ENCODE peak calls at places on chromosomes 2 and 18, in ten cellular contexts. Z is keratinocyte; L is SJSA1; Q is WERI-Rb-1; C is CD4-positive, CD25-positive, alpha-beta regulatory T cell; S is adipocyte; A is neural progenitor cell; F is IMR-90; N is kidney; J is pancreas. P is an unnamed sample. For H3K36me3, the result is how much of the 10 kb centered on the place peaks cover.

GRCh38 chr18:50695431-50696176 is 124.2 kb downstream of the MRO start:
- DNase-seq in Z (no peak), L (no peak), Q (peak), C (no peak), S (no peak), A (no peak), F (no peak), N (no peak), J (no peak), P (no peak)

GRCh38 chr2:5803547-5803946 is 111.4 kb downstream of the SOX11 start:
- DNase-seq in Z (no peak), L (no peak), Q (peak), C (no peak), S (peak), A (peak), F (peak), N (no peak), J (no peak), P (no peak)

GRCh38 chr18:37393221-37393828 is 172.3 kb downstream of the CELF4 start:
- DNase-seq in Z (no peak), L (no peak), Q (no peak), C (no peak), S (no peak), A (no peak), F (no peak), N (no peak), J (no peak), P (peak)

GRCh38 chr2:215137741-215138340 is 585 bp downstream of the ABCA12 start:
- DNase-seq in Z (peak), L (no peak), Q (no peak), C (no peak), S (peak), A (no peak), F (peak), N (no peak), J (no peak), P (no peak)

GRCh38 chr2:53475320-53475719 is 292.3 kb upstream of the CHAC2 start:
- DNase-seq in Z (peak), L (no peak), Q (no peak), C (no peak), S (peak), A (no peak), F (peak), N (no peak), J (no peak), P (no peak)

GRCh38 chr18:63994783-63995399 is 25.0 kb downstream of the SERPINB8 start:
- DNase-seq in Z (no peak), L (no peak), Q (peak), C (no peak), S (peak), A (peak), F (peak), N (no peak), J (peak), P (peak)

GRCh38 chr2:158034198-158034831 is 67.4 kb upstream of the UPP2 start:
- DNase-seq in Z (no peak), L (peak), Q (peak), C (no peak), S (peak), A (peak), F (peak), N (no peak), J (peak), P (peak)

GRCh38 chr2:218988164-218988563 is 3.2 kb upstream of the FEV start:
- DNase-seq in Z (no peak), L (no peak), Q (no peak), C (no peak), S (no peak), A (no peak), F (no peak), N (no peak), J (no peak), P (peak)

GRCh38 chr2:101125374-101125773 is 25.8 kb downstream of the TBC1D8 start:
- DNase-seq in Z (no peak), L (no peak), Q (no peak), C (no peak), S (peak), A (no peak), F (no peak), N (no peak), J (no peak), P (no peak)

GRCh38 chr2:241901018-241901380 is 31.5 kb downstream of the RTP5 start:
- DNase-seq in Z (no peak), L (peak), Q (no peak), C (no peak), S (no peak), A (no peak), F (no peak), N (peak), J (peak), P (peak)

GRCh38 chr2:221377061-221377460 is 195.0 kb downstream of the EPHA4 start:
- DNase-seq in Z (no peak), L (no peak), Q (no peak), C (no peak), S (peak), A (no peak), F (no peak), N (no peak), J (no peak), P (no peak)

GRCh38 chr2:39334529-39334928 is 90.8 kb upstream of the CDKL4 start:
- DNase-seq in Z (no peak), L (no peak), Q (no peak), C (no peak), S (no peak), A (no peak), F (no peak), N (no peak), J (no peak), P (no peak)

GRCh38 chr2:204249437-204249836 is 295.8 kb upstream of the PARD3B start:
- DNase-seq in Z (no peak), L (no peak), Q (no peak), C (no peak), S (no peak), A (no peak), F (no peak), N (no peak), J (no peak), P (no peak)

GRCh38 chr2:43050866-43051265 is 175.5 kb downstream of the ZFP36L2 start:
- DNase-seq in Z (no peak), L (no peak), Q (no peak), C (no peak), S (no peak), A (no peak), F (no peak), N (peak), J (no peak), P (no peak)

GRCh38 chr18:46623541-46623940 is 33.5 kb downstream of the LOXHD1 start:
- DNase-seq in Z (no peak), L (peak), Q (no peak), C (no peak), S (no peak), A (no peak), F (no peak), N (no peak), J (no peak), P (no peak)

GRCh38 chr18:72808688-72809087 is 59.1 kb downstream of the NETO1 start:
- DNase-seq in Z (no peak), L (no peak), Q (no peak), C (no peak), S (no peak), A (no peak), F (no peak), N (no peak), J (no peak), P (no peak)

GRCh38 chr2:144937066-144937465 is 417.1 kb upstream of the ZEB2 start:
- DNase-seq in Z (no peak), L (no peak), Q (no peak), C (no peak), S (no peak), A (no peak), F (no peak), N (no peak), J (no peak), P (no peak)

GRCh38 chr2:102043560-102043959 is 51.8 kb downstream of the IL1R2 start:
- DNase-seq in Z (no peak), L (no peak), Q (no peak), C (no peak), S (no peak), A (no peak), F (no peak), N (no peak), J (no peak), P (no peak)

GRCh38 chr18:54696616-54697293 is 105.7 kb downstream of the DYNAP start:
- DNase-seq in Z (no peak), L (no peak), Q (no peak), C (no peak), S (peak), A (no peak), F (no peak), N (no peak), J (no peak), P (no peak)

GRCh38 chr2:117684919-117685318 is 129.6 kb upstream of the DDX18 start:
- DNase-seq in Z (no peak), L (no peak), Q (no peak), C (no peak), S (no peak), A (no peak), F (no peak), N (no peak), J (no peak), P (no peak)

GRCh38 chr2:171098607-171099006 is 62.1 kb downstream of the TLK1 start:
- DNase-seq in Z (no peak), L (no peak), Q (no peak), C (no peak), S (no peak), A (no peak), F (no peak), N (no peak), J (no peak), P (no peak)
- H3K36me3 ChIP-seq in Z (under half), L (under half), Q (under half), C (under half), S (under half), A (under half), F (under half), N (under half), J (under half), P (under half)

DNA sequence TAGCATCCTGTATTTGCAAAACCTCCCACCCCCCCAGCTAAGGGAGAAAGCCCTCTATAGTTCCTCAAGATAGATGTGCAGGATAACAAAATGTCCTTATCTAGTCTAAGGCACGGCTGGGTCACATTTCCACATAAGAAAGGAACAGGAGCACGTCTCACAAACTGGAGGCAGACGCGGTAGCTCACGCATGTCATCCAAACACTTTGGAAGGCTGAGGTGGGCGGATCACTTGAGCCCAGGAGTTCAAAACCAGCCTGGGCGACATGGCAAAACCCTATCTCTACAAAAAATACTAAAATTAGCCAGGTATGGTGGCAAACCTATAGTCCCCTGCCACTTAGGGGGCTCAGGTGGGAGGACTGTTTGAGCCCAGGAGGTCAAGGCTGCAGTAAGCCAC is 9.3 kb downstream of the SF3B1 start:
- DNase-seq in Z (no peak), L (no peak), Q (no peak), C (no peak), S (no peak), A (no peak), F (no peak), N (no peak), J (no peak), P (no peak)
- H3K36me3 ChIP-seq in Z (under half), L (half or more), Q (half or more), C (under half), S (under half), A (under half), F (under half), N (under half), J (under half), P (under half)

GRCh38 chr2:7888876-7889275 is 793.0 kb upstream of the ID2 start:
- DNase-seq in Z (no peak), L (no peak), Q (no peak), C (no peak), S (no peak), A (no peak), F (no peak), N (no peak), J (no peak), P (no peak)
- H3K36me3 ChIP-seq in Z (under half), L (under half), Q (under half), C (under half), S (under half), A (under half), F (under half), N (under half), J (under half), P (under half)

DNA sequence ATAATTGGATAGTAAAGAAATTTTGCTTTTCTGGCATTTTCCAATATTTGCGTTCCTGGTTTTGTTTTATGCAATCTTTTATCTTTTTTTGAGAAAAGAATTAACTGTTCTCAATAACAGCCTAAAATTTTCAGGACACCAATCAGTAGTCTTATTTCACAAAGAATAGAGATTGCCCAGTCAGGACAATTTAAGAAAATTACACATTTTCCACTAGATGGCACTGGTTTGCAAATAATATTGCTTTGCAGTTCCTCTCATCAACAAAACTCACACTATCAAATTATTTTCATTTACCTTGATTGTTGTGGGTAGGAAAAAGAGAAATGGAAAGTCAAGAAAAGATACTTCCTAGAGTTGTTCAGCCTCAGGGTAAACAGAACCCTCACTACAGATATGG is 2.4 kb upstream of the RBM45 start:
- DNase-seq in Z (no peak), L (no peak), Q (no peak), C (no peak), S (peak), A (peak), F (peak), N (no peak), J (no peak), P (peak)
- H3K36me3 ChIP-seq in Z (under half), L (under half), Q (under half), C (under half), S (under half), A (under half), F (under half), N (under half), J (under half), P (under half)

GRCh38 chr2:190963088-190963487 is 50.9 kb downstream of the STAT1 start:
- DNase-seq in Z (no peak), L (no peak), Q (no peak), C (no peak), S (no peak), A (no peak), F (no peak), N (no peak), J (no peak), P (no peak)
- H3K36me3 ChIP-seq in Z (under half), L (half or more), Q (under half), C (half or more), S (half or more), A (under half), F (under half), N (under half), J (under half), P (under half)

GRCh38 chr18:49566217-49566616 is 4.4 kb downstream of the LIPG start:
- DNase-seq in Z (no peak), L (no peak), Q (no peak), C (no peak), S (no peak), A (no peak), F (no peak), N (no peak), J (no peak), P (no peak)
- H3K36me3 ChIP-seq in Z (under half), L (under half), Q (under half), C (under half), S (under half), A (under half), F (under half), N (under half), J (under half), P (under half)

GRCh38 chr2:86047575-86048382 is 57.9 kb downstream of the POLR1A start:
- DNase-seq in Z (no peak), L (no peak), Q (no peak), C (no peak), S (no peak), A (no peak), F (no peak), N (no peak), J (peak), P (peak)
- H3K36me3 ChIP-seq in Z (half or more), L (half or more), Q (half or more), C (half or more), S (half or more), A (under half), F (half or more), N (half or more), J (under half), P (half or more)